ENCODE peak calls at places on chromosomes 1 and 21, in nine cellular contexts. One of them, this sample, is unnamed.
A peak's percentile ranks its signal among the peaks of the same experiment; 100 is the strongest.

GRCh38 chr1:89125571-89126233 is at the start of gene GBP2:
- DNase-seq in ovary: no peak
- DNase-seq in heart left ventricle: no peak
- DNase-seq in brain microvascular endothelial cell: peak; percentile 43
- DNase-seq in HCT116: no peak
- DNase-seq in colonic mucosa: peak; percentile 34
- DNase-seq in SK-N-SH: no peak
- DNase-seq in Panc1: no peak
- DNase-seq in cardiac muscle cell: peak; percentile 72
- DNase-seq in this sample: no peak

GRCh38 chr1:74629283-74629682 is 44.3 kb downstream of the ERICH3 start:
- DNase-seq in ovary: no peak
- DNase-seq in heart left ventricle: no peak
- DNase-seq in brain microvascular endothelial cell: no peak
- DNase-seq in HCT116: no peak
- DNase-seq in colonic mucosa: no peak
- DNase-seq in SK-N-SH: no peak
- DNase-seq in Panc1: no peak
- DNase-seq in cardiac muscle cell: no peak
- DNase-seq in this sample: no peak

GRCh38 chr1:220788146-220788545 is 1.4 kb downstream of the MTARC1 start:
- DNase-seq in ovary: no peak
- DNase-seq in heart left ventricle: no peak
- DNase-seq in brain microvascular endothelial cell: no peak
- DNase-seq in HCT116: no peak
- DNase-seq in colonic mucosa: no peak
- DNase-seq in SK-N-SH: no peak
- DNase-seq in Panc1: no peak
- DNase-seq in cardiac muscle cell: peak; percentile 21
- DNase-seq in this sample: no peak

GRCh38 chr1:45512641-45513054 is 9.0 kb downstream of the PRDX1 start:
- DNase-seq in ovary: peak; percentile 46
- DNase-seq in heart left ventricle: peak; percentile 54
- DNase-seq in brain microvascular endothelial cell: peak; percentile 70
- DNase-seq in HCT116: peak; percentile 61
- DNase-seq in colonic mucosa: peak; percentile 75
- DNase-seq in SK-N-SH: peak; percentile 66
- DNase-seq in Panc1: peak; percentile 64
- DNase-seq in cardiac muscle cell: peak; percentile 75
- DNase-seq in this sample: no peak

GRCh38 chr21:44930543-44930981 is 9.3 kb upstream of the SLX9 start:
- DNase-seq in ovary: no peak
- DNase-seq in heart left ventricle: no peak
- DNase-seq in brain microvascular endothelial cell: no peak
- DNase-seq in HCT116: no peak
- DNase-seq in colonic mucosa: peak; percentile 45
- DNase-seq in SK-N-SH: no peak
- DNase-seq in Panc1: no peak
- DNase-seq in cardiac muscle cell: peak; percentile 23
- DNase-seq in this sample: no peak

GRCh38 chr1:235910357-235911299 is 43.9 kb upstream of the LYST start:
- DNase-seq in ovary: no peak
- DNase-seq in heart left ventricle: no peak
- DNase-seq in brain microvascular endothelial cell: peak; percentile 97
- DNase-seq in HCT116: peak; percentile 93
- DNase-seq in colonic mucosa: no peak
- DNase-seq in SK-N-SH: peak; percentile 50
- DNase-seq in Panc1: peak; percentile 94
- DNase-seq in cardiac muscle cell: peak; percentile 80
- DNase-seq in this sample: no peak

GRCh38 chr1:35111106-35111505 is 31.9 kb downstream of the ZMYM1 start:
- DNase-seq in ovary: no peak
- DNase-seq in heart left ventricle: no peak
- DNase-seq in brain microvascular endothelial cell: peak; percentile 51
- DNase-seq in HCT116: no peak
- DNase-seq in colonic mucosa: no peak
- DNase-seq in SK-N-SH: no peak
- DNase-seq in Panc1: no peak
- DNase-seq in cardiac muscle cell: peak; percentile 38
- DNase-seq in this sample: no peak

GRCh38 chr21:14773777-14774345 is 227.7 kb upstream of the SAMSN1 start:
- DNase-seq in ovary: no peak
- DNase-seq in heart left ventricle: peak; percentile 11
- DNase-seq in brain microvascular endothelial cell: peak; percentile 26
- DNase-seq in HCT116: peak; percentile 29
- DNase-seq in colonic mucosa: peak; percentile 80
- DNase-seq in SK-N-SH: peak; percentile 1
- DNase-seq in Panc1: peak; percentile 7
- DNase-seq in cardiac muscle cell: peak; percentile 46
- DNase-seq in this sample: no peak

GRCh38 chr1:181324797-181325616 is 158.3 kb upstream of the CACNA1E start:
- DNase-seq in ovary: no peak
- DNase-seq in heart left ventricle: no peak
- DNase-seq in brain microvascular endothelial cell: no peak
- DNase-seq in HCT116: peak; percentile 66
- DNase-seq in colonic mucosa: no peak
- DNase-seq in SK-N-SH: no peak
- DNase-seq in Panc1: no peak
- DNase-seq in cardiac muscle cell: no peak
- DNase-seq in this sample: no peak

GRCh38 chr1:93109578-93109977 is 30.5 kb downstream of the MTF2 start:
- DNase-seq in ovary: no peak
- DNase-seq in heart left ventricle: no peak
- DNase-seq in brain microvascular endothelial cell: no peak
- DNase-seq in HCT116: no peak
- DNase-seq in colonic mucosa: no peak
- DNase-seq in SK-N-SH: no peak
- DNase-seq in Panc1: no peak
- DNase-seq in cardiac muscle cell: no peak
- DNase-seq in this sample: no peak

GRCh38 chr1:232613752-232614381 is 16.1 kb downstream of the SIPA1L2 start:
- DNase-seq in ovary: peak; percentile 37
- DNase-seq in heart left ventricle: no peak
- DNase-seq in brain microvascular endothelial cell: peak; percentile 88
- DNase-seq in HCT116: peak; percentile 66
- DNase-seq in colonic mucosa: no peak
- DNase-seq in SK-N-SH: no peak
- DNase-seq in Panc1: no peak
- DNase-seq in cardiac muscle cell: peak; percentile 95
- DNase-seq in this sample: no peak

GRCh38 chr1:33272930-33273329 is 16.6 kb downstream of the ZNF362 start:
- DNase-seq in ovary: no peak
- DNase-seq in heart left ventricle: no peak
- DNase-seq in brain microvascular endothelial cell: no peak
- DNase-seq in HCT116: no peak
- DNase-seq in colonic mucosa: no peak
- DNase-seq in SK-N-SH: no peak
- DNase-seq in Panc1: no peak
- DNase-seq in cardiac muscle cell: no peak
- DNase-seq in this sample: peak; percentile 16

GRCh38 chr1:216836316-216836715 is 113.1 kb upstream of the ESRRG start:
- DNase-seq in ovary: no peak
- DNase-seq in heart left ventricle: no peak
- DNase-seq in brain microvascular endothelial cell: no peak
- DNase-seq in HCT116: no peak
- DNase-seq in colonic mucosa: no peak
- DNase-seq in SK-N-SH: no peak
- DNase-seq in Panc1: no peak
- DNase-seq in cardiac muscle cell: no peak
- DNase-seq in this sample: no peak

GRCh38 chr1:185674201-185674600 is 60.0 kb upstream of the HMCN1 start:
- DNase-seq in ovary: no peak
- DNase-seq in heart left ventricle: peak; percentile 22
- DNase-seq in brain microvascular endothelial cell: no peak
- DNase-seq in HCT116: no peak
- DNase-seq in colonic mucosa: no peak
- DNase-seq in SK-N-SH: no peak
- DNase-seq in Panc1: no peak
- DNase-seq in cardiac muscle cell: peak; percentile 11
- DNase-seq in this sample: no peak

GRCh38 chr1:177355575-177355974 is 184.8 kb downstream of the BRINP2 start:
- DNase-seq in ovary: no peak
- DNase-seq in heart left ventricle: no peak
- DNase-seq in brain microvascular endothelial cell: peak; percentile 10
- DNase-seq in HCT116: no peak
- DNase-seq in colonic mucosa: no peak
- DNase-seq in SK-N-SH: peak; percentile 41
- DNase-seq in Panc1: peak; percentile 2
- DNase-seq in cardiac muscle cell: peak; percentile 56
- DNase-seq in this sample: no peak

GRCh38 chr1:162899422-162900168 is 38.6 kb upstream of the CCDC190 start:
- DNase-seq in ovary: no peak
- DNase-seq in heart left ventricle: peak; percentile 43
- DNase-seq in brain microvascular endothelial cell: peak; percentile 81
- DNase-seq in HCT116: no peak
- DNase-seq in colonic mucosa: no peak
- DNase-seq in SK-N-SH: no peak
- DNase-seq in Panc1: no peak
- DNase-seq in cardiac muscle cell: peak; percentile 83
- DNase-seq in this sample: no peak

GRCh38 chr1:67570473-67571143 is 114.4 kb upstream of the GADD45A start:
- DNase-seq in ovary: no peak
- DNase-seq in heart left ventricle: no peak
- DNase-seq in brain microvascular endothelial cell: peak; percentile 92
- DNase-seq in HCT116: no peak
- DNase-seq in colonic mucosa: no peak
- DNase-seq in SK-N-SH: no peak
- DNase-seq in Panc1: no peak
- DNase-seq in cardiac muscle cell: peak; percentile 91
- DNase-seq in this sample: no peak

GRCh38 chr1:153431928-153432327 is 15.6 kb downstream of the S100A7A start:
- DNase-seq in ovary: no peak
- DNase-seq in heart left ventricle: no peak
- DNase-seq in brain microvascular endothelial cell: no peak
- DNase-seq in HCT116: no peak
- DNase-seq in colonic mucosa: no peak
- DNase-seq in SK-N-SH: no peak
- DNase-seq in Panc1: no peak
- DNase-seq in cardiac muscle cell: no peak
- DNase-seq in this sample: peak; percentile 14

GRCh38 chr1:15680614-15681345 is 3.3 kb upstream of the PLEKHM2 start:
- DNase-seq in ovary: no peak
- DNase-seq in heart left ventricle: no peak
- DNase-seq in brain microvascular endothelial cell: peak; percentile 70
- DNase-seq in HCT116: no peak
- DNase-seq in colonic mucosa: no peak
- DNase-seq in SK-N-SH: no peak
- DNase-seq in Panc1: peak; percentile 67
- DNase-seq in cardiac muscle cell: peak; percentile 86
- DNase-seq in this sample: peak; percentile 12

GRCh38 chr1:204763773-204764427 is 78.4 kb upstream of the LRRN2 start:
- DNase-seq in ovary: peak; percentile 68
- DNase-seq in heart left ventricle: peak; percentile 55
- DNase-seq in brain microvascular endothelial cell: peak; percentile 40
- DNase-seq in HCT116: peak; percentile 52
- DNase-seq in colonic mucosa: peak; percentile 73
- DNase-seq in SK-N-SH: peak; percentile 81
- DNase-seq in Panc1: peak; percentile 15
- DNase-seq in cardiac muscle cell: peak; percentile 89
- DNase-seq in this sample: peak; percentile 74
- H3K27ac ChIP-seq in ovary: no peak overlapping the region
- H3K27ac ChIP-seq in heart left ventricle: no peak overlapping the region
- H3K27ac ChIP-seq in brain microvascular endothelial cell: no peak overlapping the region
- H3K27ac ChIP-seq in HCT116: no peak overlapping the region
- H3K27ac ChIP-seq in colonic mucosa: no peak overlapping the region
- H3K27ac ChIP-seq in SK-N-SH: no peak overlapping the region
- H3K27ac ChIP-seq in Panc1: no peak overlapping the region
- H3K27ac ChIP-seq in cardiac muscle cell: no peak overlapping the region
- H3K27ac ChIP-seq in this sample: no peak overlapping the region

GRCh38 chr1:112359961-112360767 is 35.9 kb upstream of the CTTNBP2NL start:
- DNase-seq in ovary: peak; percentile 69
- DNase-seq in heart left ventricle: peak; percentile 13
- DNase-seq in brain microvascular endothelial cell: peak; percentile 28
- DNase-seq in HCT116: no peak
- DNase-seq in colonic mucosa: peak; percentile 71
- DNase-seq in SK-N-SH: no peak
- DNase-seq in Panc1: no peak
- DNase-seq in cardiac muscle cell: peak; percentile 97
- DNase-seq in this sample: peak; percentile 80
- TF ChIP-seq CTCF in ovary: peak; percentile 19
- TF ChIP-seq CTCF in heart left ventricle: no peak
- TF ChIP-seq CTCF in brain microvascular endothelial cell: no peak
- TF ChIP-seq CTCF in HCT116: no peak
- TF ChIP-seq CTCF in colonic mucosa: no peak
- TF ChIP-seq CTCF in SK-N-SH: no peak
- TF ChIP-seq CTCF in Panc1: no peak
- TF ChIP-seq CTCF in cardiac muscle cell: no peak
- TF ChIP-seq CTCF in this sample: no peak

DNA sequence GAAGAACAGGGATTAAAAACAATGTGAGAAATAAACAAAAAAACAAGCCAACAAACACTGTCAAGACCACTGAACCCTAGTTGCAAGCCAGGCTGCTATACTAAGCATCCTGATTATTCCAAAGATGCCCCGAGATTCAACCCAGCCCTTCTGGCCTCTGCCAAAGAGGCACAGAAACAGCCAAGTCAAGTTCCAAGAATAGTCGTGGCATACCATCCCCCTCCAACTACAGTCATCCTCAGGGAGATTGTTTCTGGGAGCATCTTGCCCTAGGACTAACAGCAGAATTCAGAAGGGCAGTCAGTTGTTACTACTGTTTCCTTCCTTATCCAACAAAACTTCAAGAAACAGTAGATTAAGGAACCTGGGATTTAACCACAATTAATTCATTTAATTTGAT is 52.3 kb downstream of the ABL2 start:
- DNase-seq in ovary: no peak
- DNase-seq in heart left ventricle: no peak
- DNase-seq in brain microvascular endothelial cell: peak; percentile 53
- DNase-seq in HCT116: no peak
- DNase-seq in colonic mucosa: no peak
- DNase-seq in SK-N-SH: no peak
- DNase-seq in Panc1: no peak
- DNase-seq in cardiac muscle cell: peak; percentile 58
- DNase-seq in this sample: no peak
- H3K27ac ChIP-seq in ovary: no peak overlapping the region
- H3K27ac ChIP-seq in heart left ventricle: no peak overlapping the region
- H3K27ac ChIP-seq in brain microvascular endothelial cell: peak overlapping the region; percentile 1
- H3K27ac ChIP-seq in HCT116: no peak overlapping the region
- H3K27ac ChIP-seq in colonic mucosa: no peak overlapping the region
- H3K27ac ChIP-seq in SK-N-SH: peak overlapping the region; percentile 50
- H3K27ac ChIP-seq in Panc1: no peak overlapping the region
- H3K27ac ChIP-seq in cardiac muscle cell: no peak overlapping the region
- H3K27ac ChIP-seq in this sample: peak overlapping the region; percentile 58

DNA sequence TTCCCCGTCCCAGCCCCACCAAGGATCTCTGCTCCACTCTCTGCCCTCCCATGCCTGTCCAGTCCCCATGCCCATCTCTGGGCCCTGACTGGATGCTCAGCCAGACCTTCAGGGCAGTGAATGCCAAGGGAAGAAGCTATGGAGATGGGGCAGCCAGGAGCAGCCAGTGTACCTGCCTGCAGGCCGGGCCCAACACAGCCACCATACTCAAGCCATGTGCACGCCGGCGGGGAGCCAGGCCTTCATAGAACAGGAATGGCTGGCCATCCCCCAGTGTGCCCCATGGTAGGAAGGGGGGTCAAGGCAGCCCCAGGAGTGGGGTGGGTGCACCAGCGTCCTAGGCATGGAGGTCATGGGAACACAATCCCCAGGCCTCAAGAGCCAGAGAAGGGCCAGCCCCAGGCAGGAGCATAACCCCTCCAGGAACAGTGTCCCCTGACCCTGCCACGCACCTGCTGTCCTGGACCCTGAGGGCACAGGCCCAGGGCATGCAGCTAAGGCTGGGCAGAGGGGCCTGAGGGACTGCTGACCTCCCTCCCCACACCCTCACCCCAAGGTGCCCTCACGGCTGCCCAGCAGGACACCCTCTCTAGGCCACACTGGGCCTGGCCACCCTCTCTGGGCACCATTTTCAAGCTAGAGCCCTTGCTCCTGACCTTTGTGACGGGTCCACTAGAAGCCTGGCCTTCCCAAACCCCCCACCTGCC is 20.3 kb upstream of the ARF1 start:
- DNase-seq in ovary: no peak
- DNase-seq in heart left ventricle: no peak
- DNase-seq in brain microvascular endothelial cell: no peak
- DNase-seq in HCT116: no peak
- DNase-seq in colonic mucosa: no peak
- DNase-seq in SK-N-SH: no peak
- DNase-seq in Panc1: no peak
- DNase-seq in cardiac muscle cell: no peak
- DNase-seq in this sample: no peak
- TF ChIP-seq CTCF in ovary: no peak
- TF ChIP-seq CTCF in heart left ventricle: no peak
- TF ChIP-seq CTCF in brain microvascular endothelial cell: no peak
- TF ChIP-seq CTCF in HCT116: no peak
- TF ChIP-seq CTCF in colonic mucosa: no peak
- TF ChIP-seq CTCF in SK-N-SH: no peak
- TF ChIP-seq CTCF in Panc1: no peak
- TF ChIP-seq CTCF in cardiac muscle cell: no peak
- TF ChIP-seq CTCF in this sample: no peak

This sample was measured in coronary artery.